ENCODE peak calls at places on chromosome 16, in seven cellular contexts. E is nephron progenitor cell, B is brain microvascular endothelial cell, C is astrocyte of the cerebellum, D is lower leg skin, M is AG04449, O is fibroblast of lung. R is an unnamed sample.

GRCh38 chr16:27237229-27238015 is 31.1 kb downstream of the NSMCE1 start:
- DNase-seq in E (no peak), B (peak; percentile 46), C (peak; percentile 50), D (no peak), M (no peak), O (peak; percentile 71), R (no peak)

GRCh38 chr16:24540575-24541240 is 1.3 kb downstream of the RBBP6 start:
- DNase-seq in E (no peak), B (no peak), C (no peak), D (no peak), M (no peak), O (peak; percentile 16), R (no peak)

GRCh38 chr16:49483251-49483650 is 109.6 kb downstream of the C16orf78 start:
- DNase-seq in E (no peak), B (no peak), C (no peak), D (no peak), M (no peak), O (no peak), R (no peak)

GRCh38 chr16:9092282-9092962 is 978 bp downstream of the HAPSTR1 start:
- DNase-seq in E (peak; percentile 55), B (no peak), C (no peak), D (peak; percentile 40), M (no peak), O (no peak), R (no peak)

GRCh38 chr16:80047796-80048649 is 447.5 kb upstream of the MAF start:
- DNase-seq in E (no peak), B (no peak), C (no peak), D (no peak), M (no peak), O (no peak), R (no peak)

GRCh38 chr16:78127130-78127529 is 27.7 kb downstream of the WWOX start:
- DNase-seq in E (no peak), B (peak; percentile 3), C (peak; percentile 28), D (no peak), M (no peak), O (peak; percentile 47), R (no peak)

GRCh38 chr16:70788668-70789161 is 12.2 kb downstream of the VAC14 start:
- DNase-seq in E (no peak), B (no peak), C (no peak), D (no peak), M (no peak), O (peak; percentile 22), R (no peak)

GRCh38 chr16:65414284-65414984 is 292.6 kb upstream of the CDH11 start:
- DNase-seq in E (no peak), B (peak; percentile 84), C (peak; percentile 33), D (no peak), M (peak; percentile 49), O (peak; percentile 93), R (peak; percentile 61)

GRCh38 chr16:11253009-11253994 is 2.7 kb downstream of the SOCS1 start:
- DNase-seq in E (no peak), B (no peak), C (no peak), D (no peak), M (no peak), O (peak; percentile 68), R (no peak)

GRCh38 chr16:11359370-11359769 is 14.1 kb downstream of the RMI2 start:
- DNase-seq in E (peak; percentile 21), B (peak; percentile 46), C (no peak), D (peak; percentile 77), M (peak; percentile 54), O (peak; percentile 85), R (peak; percentile 86)

GRCh38 chr16:57999366-57999970 is 1.0 kb downstream of the ZNF319 start:
- DNase-seq in E (no peak), B (no peak), C (no peak), D (no peak), M (no peak), O (peak; percentile 40), R (no peak)

GRCh38 chr16:77289331-77289809 is 90.2 kb downstream of the SYCE1L start:
- DNase-seq in E (peak; percentile 23), B (peak; percentile 70), C (peak; percentile 4), D (no peak), M (no peak), O (peak; percentile 93), R (peak; percentile 83)

GRCh38 chr16:87210949-87211348 is 106.2 kb downstream of the C16orf95 start:
- DNase-seq in E (no peak), B (no peak), C (no peak), D (no peak), M (no peak), O (peak; percentile 40), R (no peak)

GRCh38 chr16:83953796-83954576 is 946 bp downstream of the OSGIN1 start:
- DNase-seq in E (no peak), B (peak; percentile 20), C (no peak), D (peak; percentile 26), M (no peak), O (peak; percentile 44), R (peak; percentile 29)

DNA sequence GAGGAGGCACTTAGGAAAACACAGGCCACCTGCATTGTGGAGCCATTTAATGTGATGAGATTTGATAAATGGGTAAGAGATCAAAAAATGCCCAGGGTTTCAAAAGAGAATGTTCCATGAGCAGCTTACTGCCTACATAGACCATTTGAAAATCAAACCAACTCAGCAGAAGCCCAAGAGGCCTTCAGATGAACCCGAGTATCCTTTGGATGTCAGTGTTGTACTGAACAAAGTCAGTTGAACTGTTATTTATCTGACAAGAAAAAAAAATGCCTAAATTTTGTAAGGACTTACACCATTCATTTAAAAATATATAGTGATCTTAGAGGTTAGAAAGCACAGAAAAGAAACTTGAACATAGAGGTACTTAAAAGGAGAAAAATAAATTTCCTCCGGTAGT is 381.7 kb downstream of the ZFHX3 start:
- DNase-seq in E (no peak), B (no peak), C (no peak), D (no peak), M (no peak), O (no peak), R (no peak)
- TF ChIP-seq CTCF in E (no peak), B (no peak), C (no peak), D (no peak), M (no peak), O (no peak), R (no peak)

DNA sequence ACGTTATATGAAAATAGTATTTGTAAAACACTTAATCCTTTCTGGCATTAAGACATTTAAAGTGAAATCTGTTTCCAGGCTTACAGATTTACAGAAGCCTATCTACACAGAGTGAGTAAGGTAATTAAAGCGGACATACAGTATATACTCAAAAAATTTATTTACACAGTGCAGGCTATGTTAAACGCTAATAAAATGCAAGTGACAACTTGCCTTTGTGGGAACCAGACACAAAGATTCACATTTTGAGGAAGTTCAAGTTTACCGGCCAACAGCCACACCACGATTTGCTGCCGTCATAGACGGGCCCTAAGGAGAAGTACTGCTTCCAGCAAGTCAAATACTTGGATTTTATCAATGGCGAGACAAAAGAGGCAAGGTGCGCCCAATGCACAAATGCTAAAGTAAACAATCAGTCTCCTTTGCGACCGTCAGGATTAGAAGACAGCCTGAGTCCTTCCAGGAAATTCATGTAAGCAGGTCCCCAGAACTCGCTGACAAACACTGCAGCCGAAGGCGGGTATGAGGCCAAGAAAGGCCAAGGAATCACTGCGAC is 799 bp downstream of the VPS35 start:
- DNase-seq in E (no peak), B (no peak), C (no peak), D (peak; percentile 44), M (no peak), O (peak; percentile 35), R (no peak)
- TF ChIP-seq CTCF in E (peak; percentile 32), B (peak; percentile 41), C (peak; percentile 5), D (no peak), M (no peak), O (no peak), R (no peak)

GRCh38 chr16:2205104-2205966 is at the start of gene MLST8:
- DNase-seq in E (peak; percentile 88), B (peak; percentile 56), C (peak; percentile 59), D (peak; percentile 62), M (no peak), O (peak; percentile 79), R (no peak)
- TF ChIP-seq CTCF in E (no peak), B (no peak), C (peak; percentile 10), D (no peak), M (no peak), O (no peak), R (no peak)

GRCh38 chr16:30092373-30093010 is 768 bp upstream of the TBX6 start:
- DNase-seq in E (peak; percentile 71), B (peak; percentile 44), C (no peak), D (peak; percentile 82), M (no peak), O (peak; percentile 59), R (peak; percentile 16)
- TF ChIP-seq CTCF in E (peak; percentile 25), B (peak; percentile 88), C (peak; percentile 65), D (no peak), M (peak; percentile 75), O (peak; percentile 45), R (peak; percentile 82)

DNA sequence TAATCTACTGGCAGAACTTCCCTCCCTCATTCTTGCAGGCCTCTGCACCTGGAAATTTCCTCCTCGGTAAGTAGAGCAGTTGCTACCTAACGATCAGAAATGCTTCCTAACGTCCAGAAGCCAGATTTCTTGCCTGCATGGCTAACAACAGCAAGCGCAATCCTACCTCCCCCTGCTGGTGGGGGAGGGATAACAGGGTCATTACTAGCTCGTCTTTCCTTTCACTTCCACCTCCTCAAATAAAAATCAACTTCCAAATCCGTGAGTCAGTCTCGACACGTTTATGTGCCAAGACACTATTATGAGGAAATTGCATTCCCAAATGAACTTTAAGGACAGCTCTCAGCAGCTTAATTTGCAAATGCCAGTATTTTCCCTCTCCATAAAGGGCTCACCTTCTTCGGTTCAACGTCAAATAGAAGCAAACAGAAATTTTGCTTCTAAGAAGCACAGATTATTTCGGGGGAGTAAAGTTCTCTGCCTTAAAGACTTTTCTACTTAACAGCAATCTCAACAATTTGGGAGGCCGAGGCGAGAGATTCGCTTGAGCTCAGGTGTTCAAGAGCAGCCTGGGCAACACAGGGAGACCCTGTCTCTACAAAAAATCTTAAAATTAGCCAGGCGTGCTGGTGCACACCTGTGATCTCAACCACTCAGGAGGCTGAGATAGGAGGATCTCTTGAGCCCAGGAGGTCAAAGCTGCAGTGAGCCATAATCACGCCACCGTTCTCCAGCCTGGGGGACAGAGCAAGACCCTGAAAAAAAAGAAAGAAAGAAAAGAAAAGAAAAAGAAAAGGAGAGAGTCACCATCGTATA is 188.6 kb upstream of the PSMD7 start:
- DNase-seq in E (peak; percentile 59), B (peak; percentile 11), C (no peak), D (peak; percentile 19), M (no peak), O (no peak), R (peak; percentile 2)
- TF ChIP-seq CTCF in E (peak; percentile 67), B (peak; percentile 47), C (peak; percentile 21), D (no peak), M (peak; percentile 17), O (peak; percentile 39), R (peak; percentile 56)

GRCh38 chr16:89701425-89702406 is at the start of gene SPATA2L:
- DNase-seq in E (peak; percentile 96), B (peak; percentile 85), C (peak; percentile 64), D (peak; percentile 82), M (no peak), O (peak; percentile 72), R (peak; percentile 72)
- TF ChIP-seq CTCF in E (no peak), B (peak; percentile 28), C (peak; percentile 12), D (peak; percentile 11), M (no peak), O (no peak), R (peak; percentile 37)

GRCh38 chr16:31474173-31474714 is 2.3 kb downstream of the TGFB1I1 start:
- DNase-seq in E (no peak), B (peak; percentile 77), C (peak; percentile 72), D (no peak), M (peak; percentile 26), O (peak; percentile 95), R (no peak)
- TF ChIP-seq CTCF in E (no peak), B (no peak), C (no peak), D (no peak), M (no peak), O (no peak), R (no peak)

R was measured in kidney epithelial cell.